ENCODE peak calls at places on chromosome 21, in eight cellular contexts. O is stimulated activated CD4-positive, alpha-beta T cell treated with anti-CD3 and anti-CD28 coated beads, Interleukin-12 subunit alpha, Interleukin-12 subunit beta, amount 100 ng/mL, for 48 hours; L is NCI-H82; V is left lung; D is cardiac fibroblast; F is fibroblast of the aortic adventitia; A is thoracic aorta; N is PC-3. M is an unnamed sample.

GRCh38 chr21:25639922-25640670 is 1.0 kb downstream of the JAM2 start:
- DNase-seq in D (no peak), V (peak; percentile 77), N (no peak), A (no peak), O (no peak), F (peak; percentile 2), L (peak; percentile 93), M (peak; percentile 88)

GRCh38 chr21:34351786-34352241 is 12.0 kb upstream of the KCNE2 start:
- DNase-seq in A (no peak), D (peak; percentile 36), F (peak; percentile 34), O (no peak), N (peak; percentile 61), L (peak; percentile 79), V (no peak), M (peak; percentile 31)

GRCh38 chr21:40053007-40053406 is 185.8 kb downstream of the PCP4 start:
- DNase-seq in N (no peak), A (peak; percentile 14), D (no peak), O (no peak), L (peak; percentile 34), V (peak; percentile 76), F (no peak), M (peak; percentile 51)

GRCh38 chr21:17139696-17140095 is 373.1 kb upstream of the CXADR start:
- DNase-seq in D (peak; percentile 21), L (no peak), F (peak; percentile 41), N (no peak), V (no peak), A (no peak), O (no peak), M (no peak)

GRCh38 chr21:14725219-14725618 is 179.1 kb upstream of the SAMSN1 start:
- DNase-seq in N (no peak), A (no peak), V (no peak), O (no peak), D (no peak), F (no peak), L (no peak), M (no peak)

GRCh38 chr21:31397515-31397926 is 53.5 kb upstream of the TIAM1 start:
- DNase-seq in F (peak; percentile 13), O (no peak), N (no peak), L (peak; percentile 35), A (no peak), V (no peak), D (no peak), M (no peak)

GRCh38 chr21:36721817-36722216 is 22.9 kb downstream of the SIM2 start:
- DNase-seq in D (no peak), A (no peak), N (no peak), F (no peak), V (no peak), L (no peak), O (no peak), M (no peak)

GRCh38 chr21:45994738-45995685 is 13.4 kb downstream of the COL6A1 start:
- DNase-seq in A (no peak), O (no peak), L (no peak), V (peak; percentile 62), F (no peak), N (no peak), D (no peak), M (no peak)

GRCh38 chr21:37338671-37339526 is 27.7 kb upstream of the DYRK1A start:
- DNase-seq in N (peak; percentile 97), A (peak; percentile 26), F (peak; percentile 98), O (no peak), V (peak; percentile 34), L (peak; percentile 39), D (peak; percentile 97), M (no peak)

GRCh38 chr21:46295177-46295711 is 9.1 kb downstream of the YBEY start:
- DNase-seq in L (peak; percentile 58), A (no peak), V (no peak), N (no peak), O (no peak), F (no peak), D (peak; percentile 69), M (no peak)

GRCh38 chr21:36890086-36890485 is 76.4 kb downstream of the HLCS start:
- DNase-seq in L (no peak), D (peak; percentile 63), A (no peak), V (no peak), O (no peak), N (no peak), F (no peak), M (no peak)

GRCh38 chr21:39232926-39233325 is 49.7 kb upstream of the PSMG1 start:
- DNase-seq in A (no peak), O (no peak), D (peak; percentile 53), L (no peak), N (no peak), V (no peak), F (peak; percentile 10), M (no peak)

GRCh38 chr21:43829161-43829560 is 35.9 kb upstream of the AGPAT3 start:
- DNase-seq in V (peak; percentile 41), O (no peak), D (no peak), N (no peak), A (no peak), F (no peak), L (no peak), M (no peak)

GRCh38 chr21:34835526-34835925 is 166.7 kb downstream of the CLIC6 start:
- DNase-seq in A (no peak), O (no peak), F (peak; percentile 59), N (no peak), V (no peak), L (no peak), D (peak; percentile 73), M (no peak)

GRCh38 chr21:44958471-44959191 is 18.8 kb downstream of the SLX9 start:
- DNase-seq in F (peak; percentile 66), O (no peak), L (no peak), D (peak; percentile 89), V (peak; percentile 75), A (peak; percentile 54), N (no peak), M (peak; percentile 89)

GRCh38 chr21:44596068-44596725 is 3.9 kb upstream of the KRTAP10-6 start:
- DNase-seq in V (no peak), A (no peak), D (peak; percentile 18), O (no peak), F (peak; percentile 22), L (no peak), N (peak; percentile 88), M (no peak)

GRCh38 chr21:41995577-41995976 is 14.6 kb downstream of the ZBTB21 start:
- DNase-seq in N (no peak), L (no peak), D (no peak), A (no peak), O (no peak), V (no peak), F (no peak), M (no peak)

GRCh38 chr21:26047279-26047967 is 123.1 kb downstream of the APP start:
- DNase-seq in F (no peak), L (no peak), N (no peak), D (no peak), O (no peak), A (no peak), V (no peak), M (no peak)

GRCh38 chr21:36029309-36029708 is 31.0 kb downstream of the SETD4 start:
- DNase-seq in V (no peak), F (no peak), A (no peak), D (no peak), O (no peak), L (no peak), N (no peak), M (no peak)

GRCh38 chr21:17610862-17611261 is 1.8 kb downstream of the BTG3 start:
- DNase-seq in F (no peak), A (no peak), D (no peak), N (no peak), O (peak; percentile 3), L (peak; percentile 31), V (peak; percentile 34), M (no peak)

M was measured in posterior cingulate gyrus.